ENCODE peak calls at places on chromosomes 2 and 18, in six cellular contexts. One of them, this sample, is unnamed.

GRCh38 chr2:15816226-15816625 is 124.1 kb upstream of the MYCN start:
- DNase-seq in NCI-H748 treated with DMSO at 0.1 percent for 48 hours: no peak
- DNase-seq in NCI-H446: no peak
- DNase-seq in activated CD4-positive, alpha-beta T cell treated with anti-CD3 and anti-CD28 coated beads, Interleukin-2, amount 50 U/mL, for 24 hours: no peak
- DNase-seq in cardiac muscle cell: no peak
- DNase-seq in AG04449: no peak
- DNase-seq in this sample: no peak

GRCh38 chr2:39377226-39377939 is 59.7 kb downstream of the MAP4K3 start:
- DNase-seq in NCI-H748 treated with DMSO at 0.1 percent for 48 hours: no peak
- DNase-seq in NCI-H446: no peak
- DNase-seq in activated CD4-positive, alpha-beta T cell treated with anti-CD3 and anti-CD28 coated beads, Interleukin-2, amount 50 U/mL, for 24 hours: peak
- DNase-seq in cardiac muscle cell: no peak
- DNase-seq in AG04449: no peak
- DNase-seq in this sample: no peak

GRCh38 chr18:78138993-78139496 is 840.6 kb upstream of the SALL3 start:
- DNase-seq in NCI-H748 treated with DMSO at 0.1 percent for 48 hours: peak
- DNase-seq in NCI-H446: no peak
- DNase-seq in activated CD4-positive, alpha-beta T cell treated with anti-CD3 and anti-CD28 coated beads, Interleukin-2, amount 50 U/mL, for 24 hours: no peak
- DNase-seq in cardiac muscle cell: no peak
- DNase-seq in AG04449: no peak
- DNase-seq in this sample: no peak

GRCh38 chr18:31942301-31942998 is 478 bp downstream of the TRAPPC8 start:
- DNase-seq in NCI-H748 treated with DMSO at 0.1 percent for 48 hours: peak
- DNase-seq in NCI-H446: no peak
- DNase-seq in activated CD4-positive, alpha-beta T cell treated with anti-CD3 and anti-CD28 coated beads, Interleukin-2, amount 50 U/mL, for 24 hours: no peak
- DNase-seq in cardiac muscle cell: no peak
- DNase-seq in AG04449: no peak
- DNase-seq in this sample: peak

GRCh38 chr18:60163622-60164021 is 209.0 kb downstream of the MC4R start:
- DNase-seq in NCI-H748 treated with DMSO at 0.1 percent for 48 hours: no peak
- DNase-seq in NCI-H446: no peak
- DNase-seq in activated CD4-positive, alpha-beta T cell treated with anti-CD3 and anti-CD28 coated beads, Interleukin-2, amount 50 U/mL, for 24 hours: no peak
- DNase-seq in cardiac muscle cell: no peak
- DNase-seq in AG04449: no peak
- DNase-seq in this sample: no peak

GRCh38 chr2:183284606-183285005 is 160.4 kb downstream of the NUP35 start:
- DNase-seq in NCI-H748 treated with DMSO at 0.1 percent for 48 hours: no peak
- DNase-seq in NCI-H446: no peak
- DNase-seq in activated CD4-positive, alpha-beta T cell treated with anti-CD3 and anti-CD28 coated beads, Interleukin-2, amount 50 U/mL, for 24 hours: no peak
- DNase-seq in cardiac muscle cell: no peak
- DNase-seq in AG04449: peak
- DNase-seq in this sample: no peak

GRCh38 chr2:108257757-108258331 is 18.1 kb downstream of the SULT1C3 start:
- DNase-seq in NCI-H748 treated with DMSO at 0.1 percent for 48 hours: no peak
- DNase-seq in NCI-H446: no peak
- DNase-seq in activated CD4-positive, alpha-beta T cell treated with anti-CD3 and anti-CD28 coated beads, Interleukin-2, amount 50 U/mL, for 24 hours: no peak
- DNase-seq in cardiac muscle cell: no peak
- DNase-seq in AG04449: no peak
- DNase-seq in this sample: no peak

GRCh38 chr18:56639094-56639361 is 636 bp upstream of the TXNL1 start:
- DNase-seq in NCI-H748 treated with DMSO at 0.1 percent for 48 hours: peak
- DNase-seq in NCI-H446: no peak
- DNase-seq in activated CD4-positive, alpha-beta T cell treated with anti-CD3 and anti-CD28 coated beads, Interleukin-2, amount 50 U/mL, for 24 hours: no peak
- DNase-seq in cardiac muscle cell: no peak
- DNase-seq in AG04449: no peak
- DNase-seq in this sample: no peak

GRCh38 chr2:25756444-25757022 is 83.2 kb upstream of the DTNB start:
- DNase-seq in NCI-H748 treated with DMSO at 0.1 percent for 48 hours: no peak
- DNase-seq in NCI-H446: no peak
- DNase-seq in activated CD4-positive, alpha-beta T cell treated with anti-CD3 and anti-CD28 coated beads, Interleukin-2, amount 50 U/mL, for 24 hours: no peak
- DNase-seq in cardiac muscle cell: no peak
- DNase-seq in AG04449: no peak
- DNase-seq in this sample: no peak

GRCh38 chr2:5479265-5479928 is 212.8 kb upstream of the SOX11 start:
- DNase-seq in NCI-H748 treated with DMSO at 0.1 percent for 48 hours: peak
- DNase-seq in NCI-H446: no peak
- DNase-seq in activated CD4-positive, alpha-beta T cell treated with anti-CD3 and anti-CD28 coated beads, Interleukin-2, amount 50 U/mL, for 24 hours: no peak
- DNase-seq in cardiac muscle cell: no peak
- DNase-seq in AG04449: no peak
- DNase-seq in this sample: no peak

GRCh38 chr2:151478011-151478410 is 68.3 kb downstream of the RIF1 start:
- DNase-seq in NCI-H748 treated with DMSO at 0.1 percent for 48 hours: no peak
- DNase-seq in NCI-H446: no peak
- DNase-seq in activated CD4-positive, alpha-beta T cell treated with anti-CD3 and anti-CD28 coated beads, Interleukin-2, amount 50 U/mL, for 24 hours: no peak
- DNase-seq in cardiac muscle cell: no peak
- DNase-seq in AG04449: peak
- DNase-seq in this sample: no peak

GRCh38 chr18:70245941-70246537 is 40.6 kb upstream of the RTTN start:
- DNase-seq in NCI-H748 treated with DMSO at 0.1 percent for 48 hours: no peak
- DNase-seq in NCI-H446: no peak
- DNase-seq in activated CD4-positive, alpha-beta T cell treated with anti-CD3 and anti-CD28 coated beads, Interleukin-2, amount 50 U/mL, for 24 hours: no peak
- DNase-seq in cardiac muscle cell: peak
- DNase-seq in AG04449: no peak
- DNase-seq in this sample: no peak

GRCh38 chr18:48219429-48220145 is 189.6 kb downstream of the ZBTB7C start:
- DNase-seq in NCI-H748 treated with DMSO at 0.1 percent for 48 hours: no peak
- DNase-seq in NCI-H446: no peak
- DNase-seq in activated CD4-positive, alpha-beta T cell treated with anti-CD3 and anti-CD28 coated beads, Interleukin-2, amount 50 U/mL, for 24 hours: no peak
- DNase-seq in cardiac muscle cell: no peak
- DNase-seq in AG04449: no peak
- DNase-seq in this sample: no peak

GRCh38 chr2:16101196-16101595 is 160.8 kb downstream of the MYCN start:
- DNase-seq in NCI-H748 treated with DMSO at 0.1 percent for 48 hours: no peak
- DNase-seq in NCI-H446: no peak
- DNase-seq in activated CD4-positive, alpha-beta T cell treated with anti-CD3 and anti-CD28 coated beads, Interleukin-2, amount 50 U/mL, for 24 hours: no peak
- DNase-seq in cardiac muscle cell: no peak
- DNase-seq in AG04449: no peak
- DNase-seq in this sample: no peak

This sample was measured in caudate nucleus.